ENCODE peak calls at places on chromosomes 11 and 22, in eight cellular contexts. Y is testis, S is small intestine, P is dorsolateral prefrontal cortex, I is Peyer's patch, U is HCT116, H is ovary, O is mesenchymal stem cell. V is an unnamed sample.

GRCh38 chr11:44693654-44694119 is 33.1 kb upstream of the TSPAN18 start:
- DNase-seq in S (no peak), U (no peak), Y (no peak), I (no peak), O (no peak), H (no peak), P (no peak), V (no peak)

GRCh38 chr11:131038597-131038996 is 122.3 kb upstream of the SNX19 start:
- DNase-seq in O (peak; percentile 8), Y (no peak), S (no peak), I (no peak), P (no peak), U (no peak), H (no peak), V (no peak)

GRCh38 chr22:42920101-42920820 is 63.2 kb upstream of the ARFGAP3 start:
- DNase-seq in S (no peak), U (no peak), P (no peak), I (no peak), H (no peak), Y (no peak), O (peak; percentile 27), V (peak; percentile 61)

GRCh38 chr22:31789803-31790202 is 36.0 kb downstream of the DEPDC5 start:
- DNase-seq in H (no peak), P (no peak), S (no peak), U (no peak), I (peak; percentile 14), O (no peak), Y (no peak), V (no peak)

GRCh38 chr11:8271106-8271886 is 7.6 kb upstream of the LMO1 start:
- DNase-seq in P (no peak), H (no peak), Y (no peak), S (no peak), U (no peak), O (no peak), I (peak; percentile 17), V (peak; percentile 1)

GRCh38 chr22:36644333-36644757 is 59.2 kb downstream of the CACNG2 start:
- DNase-seq in Y (peak; percentile 33), S (peak; percentile 27), H (no peak), O (peak; percentile 92), P (no peak), I (no peak), U (peak; percentile 45), V (no peak)

GRCh38 chr11:76329983-76330382 is 50.9 kb downstream of the THAP12 start:
- DNase-seq in Y (no peak), U (no peak), I (no peak), P (no peak), H (no peak), S (no peak), O (no peak), V (no peak)

GRCh38 chr11:122663764-122664163 is 8.2 kb downstream of the UBASH3B start:
- DNase-seq in U (no peak), S (no peak), Y (no peak), O (peak; percentile 34), P (no peak), H (no peak), I (no peak), V (no peak)

GRCh38 chr11:102666331-102666957 is 39.1 kb downstream of the MMP27 start:
- DNase-seq in Y (peak; percentile 31), S (peak; percentile 63), I (peak; percentile 56), U (peak; percentile 37), O (peak; percentile 64), P (no peak), H (no peak), V (no peak)

GRCh38 chr11:122897606-122898210 is 15.1 kb downstream of the JHY start:
- DNase-seq in I (no peak), O (peak; percentile 10), U (no peak), H (no peak), P (no peak), S (no peak), Y (no peak), V (no peak)

GRCh38 chr11:44047931-44048431 is at the start of gene ACCSL:
- DNase-seq in O (no peak), P (peak; percentile 37), I (no peak), U (no peak), H (no peak), Y (no peak), S (no peak), V (peak; percentile 57)

GRCh38 chr11:11584446-11584810 is 37.4 kb downstream of the GALNT18 start:
- DNase-seq in Y (no peak), U (peak; percentile 41), H (no peak), O (peak; percentile 89), S (no peak), I (no peak), P (no peak), V (no peak)

GRCh38 chr11:12287374-12288211 is 89.8 kb upstream of the PARVA start:
- DNase-seq in O (peak; percentile 97), Y (peak; percentile 72), U (peak; percentile 78), H (peak; percentile 68), S (peak; percentile 33), I (no peak), P (no peak), V (peak; percentile 93)

GRCh38 chr22:20531404-20532181 is 24.2 kb downstream of the MED15 start:
- DNase-seq in P (peak; percentile 71), U (peak; percentile 79), I (peak; percentile 70), Y (peak; percentile 69), O (peak; percentile 91), S (peak; percentile 85), H (no peak), V (peak; percentile 87)

GRCh38 chr11:134333951-134334350 is 2.2 kb downstream of the GLB1L2 start:
- DNase-seq in P (no peak), S (no peak), I (no peak), O (no peak), Y (no peak), H (no peak), U (no peak), V (no peak)

GRCh38 chr11:61341706-61342105 is 8.7 kb downstream of the TKFC start:
- DNase-seq in P (no peak), H (no peak), I (no peak), O (no peak), U (no peak), Y (no peak), S (no peak), V (no peak)

GRCh38 chr22:25109878-25110595 is 89.6 kb upstream of the CRYBB3 start:
- DNase-seq in O (no peak), H (no peak), Y (no peak), P (no peak), U (no peak), I (no peak), S (no peak), V (no peak)

GRCh38 chr22:36510384-36510783 is 3.5 kb upstream of the FOXRED2 start:
- DNase-seq in Y (no peak), H (no peak), I (no peak), P (no peak), S (no peak), O (no peak), U (no peak), V (no peak)

GRCh38 chr22:49733631-49734030 is 94.0 kb downstream of the BRD1 start:
- DNase-seq in S (no peak), I (peak; percentile 15), H (no peak), P (no peak), O (no peak), Y (no peak), U (no peak), V (peak; percentile 12)

GRCh38 chr11:32573228-32573627 is 10.4 kb upstream of the EIF3M start:
- DNase-seq in P (no peak), O (no peak), S (no peak), H (no peak), U (no peak), Y (no peak), I (no peak), V (no peak)
- H3K27ac ChIP-seq in P (no peak overlapping the region), O (no peak overlapping the region), S (no peak overlapping the region), H (no peak overlapping the region), U (no peak overlapping the region), Y (no peak overlapping the region), I (no peak overlapping the region), V (no peak overlapping the region)

DNA sequence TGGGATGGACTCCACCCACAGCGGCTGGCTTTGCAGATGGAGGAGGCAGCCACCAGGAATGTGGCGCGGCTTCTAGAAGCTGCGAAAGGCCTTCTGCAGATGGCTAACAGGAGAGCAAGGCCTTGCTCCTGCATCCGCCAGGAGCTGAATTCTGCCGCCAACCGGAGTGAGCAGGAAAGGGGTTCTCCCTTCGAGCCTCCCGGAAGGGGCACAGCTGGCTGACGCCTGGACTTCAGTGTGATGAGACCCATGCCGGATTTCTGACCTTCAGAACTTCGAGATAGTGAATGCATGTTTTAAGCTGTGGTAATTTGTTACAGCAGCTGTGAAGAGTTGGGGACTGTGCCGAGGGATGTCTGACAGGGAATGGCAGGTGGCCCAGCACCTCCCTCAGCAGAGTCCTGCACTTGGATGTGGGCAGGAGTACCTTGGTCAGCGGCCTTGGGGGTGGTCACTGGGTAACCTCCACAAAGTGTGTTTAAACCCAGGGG is 7.7 kb downstream of the TBC1D22A start:
- DNase-seq in I (no peak), H (peak; percentile 51), Y (no peak), O (no peak), U (no peak), S (no peak), P (no peak), V (peak; percentile 34)
- H3K27ac ChIP-seq in I (peak overlapping the region; percentile 77), H (peak overlapping the region; percentile 58), Y (no peak overlapping the region), O (no peak overlapping the region), U (no peak overlapping the region), S (peak overlapping the region; percentile 44), P (peak overlapping the region; percentile 80), V (no peak overlapping the region)

GRCh38 chr11:93290061-93290460 is 40.5 kb upstream of the DEUP1 start:
- DNase-seq in Y (no peak), P (no peak), I (no peak), U (no peak), S (no peak), H (no peak), O (no peak), V (no peak)

GRCh38 chr11:93287434-93287833 is 43.1 kb upstream of the DEUP1 start:
- DNase-seq in P (no peak), U (no peak), Y (no peak), I (no peak), H (no peak), S (no peak), O (no peak), V (no peak)

GRCh38 chr11:93288079-93288478 is 42.5 kb upstream of the DEUP1 start:
- DNase-seq in O (no peak), P (no peak), I (no peak), S (no peak), Y (no peak), H (no peak), U (no peak), V (no peak)

GRCh38 chr11:93291146-93291545 is 39.4 kb upstream of the DEUP1 start:
- DNase-seq in H (no peak), S (no peak), O (no peak), U (no peak), Y (no peak), P (no peak), I (no peak), V (no peak)

GRCh38 chr11:93288767-93289166 is 41.8 kb upstream of the DEUP1 start:
- DNase-seq in S (no peak), H (no peak), P (no peak), O (no peak), U (no peak), I (no peak), Y (no peak), V (no peak)
- H3K27ac ChIP-seq in S (no peak overlapping the region), H (no peak overlapping the region), P (no peak overlapping the region), O (no peak overlapping the region), U (no peak overlapping the region), I (no peak overlapping the region), Y (no peak overlapping the region), V (no peak overlapping the region)

GRCh38 chr11:35182317-35182939 is 43.5 kb downstream of the CD44 start:
- DNase-seq in I (no peak), S (no peak), H (no peak), P (no peak), Y (no peak), O (no peak), U (no peak), V (no peak)
- H3K27ac ChIP-seq in I (no peak overlapping the region), S (no peak overlapping the region), H (no peak overlapping the region), P (no peak overlapping the region), Y (no peak overlapping the region), O (no peak overlapping the region), U (no peak overlapping the region), V (no peak overlapping the region)

GRCh38 chr11:128938156-128938885 is 4.3 kb downstream of the TP53AIP1 start:
- DNase-seq in U (no peak), O (no peak), H (no peak), Y (no peak), P (no peak), I (no peak), S (no peak), V (no peak)
- H3K27ac ChIP-seq in U (no peak overlapping the region), O (no peak overlapping the region), H (no peak overlapping the region), Y (no peak overlapping the region), P (no peak overlapping the region), I (no peak overlapping the region), S (no peak overlapping the region), V (no peak overlapping the region)